ENCODE peak calls at places on chromosomes 16 and 17, in seven cellular contexts. C, K, O, R, A, M and N are unnamed samples.

GRCh38 chr17:31492880-31493655 is 101.6 kb downstream of the RAB11FIP4 start:
- DNase-seq in A (no peak), C (peak), R (no peak), O (no peak), K (no peak), M (no peak), N (peak)

GRCh38 chr16:56226187-56226586 is 34.9 kb downstream of the GNAO1 start:
- DNase-seq in K (no peak), R (no peak), O (no peak), A (no peak), C (peak), M (no peak), N (no peak)

GRCh38 chr16:62201911-62202310 is 165.7 kb upstream of the CDH8 start:
- DNase-seq in C (no peak), M (no peak), A (no peak), O (no peak), R (no peak), K (no peak), N (no peak)

GRCh38 chr17:47862621-47863440 is 11.9 kb upstream of the SP6 start:
- DNase-seq in O (no peak), C (no peak), A (peak), K (peak), R (no peak), M (peak), N (no peak)

GRCh38 chr16:88651276-88651988 is 579 bp upstream of the CYBA start:
- DNase-seq in M (no peak), A (peak), K (no peak), O (peak), C (no peak), R (peak), N (no peak)

GRCh38 chr17:39062846-39063680 is 88.4 kb downstream of the PLXDC1 start:
- DNase-seq in C (no peak), O (no peak), R (no peak), K (no peak), A (no peak), M (no peak), N (no peak)

GRCh38 chr17:63514477-63514876 is 8.7 kb upstream of the KCNH6 start:
- DNase-seq in A (no peak), R (no peak), O (no peak), C (no peak), M (no peak), K (no peak), N (no peak)

GRCh38 chr17:46818319-46818928 is at the start of gene WNT3:
- DNase-seq in A (peak), K (no peak), M (no peak), O (no peak), R (peak), C (peak), N (no peak)

GRCh38 chr17:36885761-36886365 is 51.4 kb upstream of the LHX1 start:
- DNase-seq in C (no peak), K (no peak), R (no peak), A (no peak), O (no peak), M (no peak), N (no peak)

GRCh38 chr16:30876867-30877266 is 17.0 kb downstream of the BCL7C start:
- DNase-seq in M (no peak), C (no peak), R (no peak), K (no peak), A (no peak), O (no peak), N (no peak)

GRCh38 chr16:3022697-3023414 is 886 bp downstream of the HCFC1R1 start:
- DNase-seq in R (no peak), K (peak), C (no peak), A (no peak), M (no peak), O (no peak), N (no peak)